ENCODE peak calls at places on chromosomes 4 and X, in ten cellular contexts. H, L, S, D, Q, A, F, Y, V and X are unnamed samples.

GRCh38 chrX:95071621-95072020 is 1397.6 kb downstream of the FAM133A start:
- DNase-seq in Y (no peak), S (peak; percentile 11), A (no peak), V (no peak), D (no peak), F (no peak), Q (no peak), H (no peak), L (no peak), X (no peak)

GRCh38 chr4:114349543-114350175 is 248.9 kb upstream of the UGT8 start:
- DNase-seq in S (peak; percentile 21), A (no peak), F (no peak), Y (no peak), V (no peak), D (peak; percentile 65), H (no peak), L (no peak), Q (no peak), X (no peak)

GRCh38 chr4:10715696-10716095 is 31.1 kb upstream of the CLNK start:
- DNase-seq in L (no peak), V (no peak), D (peak; percentile 77), A (no peak), S (peak; percentile 70), Q (no peak), H (no peak), Y (no peak), F (no peak), X (no peak)

GRCh38 chr4:73312967-73313366 is 54.4 kb upstream of the ANKRD17 start:
- DNase-seq in D (no peak), H (no peak), A (no peak), S (no peak), Y (no peak), F (no peak), L (no peak), Q (no peak), V (no peak), X (no peak)

GRCh38 chr4:1870328-1870577 is 940 bp upstream of the NSD2 start:
- DNase-seq in D (peak; percentile 82), H (peak; percentile 86), L (peak; percentile 35), Y (peak; percentile 87), A (peak; percentile 72), S (peak; percentile 67), Q (peak; percentile 84), V (peak; percentile 90), F (peak; percentile 84), X (no peak)

GRCh38 chrX:40179333-40179732 is 81.6 kb upstream of the BCOR start:
- DNase-seq in S (no peak), L (no peak), D (no peak), H (no peak), Y (no peak), F (no peak), Q (no peak), V (no peak), A (no peak), X (no peak)

GRCh38 chr4:168241953-168242352 is 76.6 kb downstream of the DDX60 start:
- DNase-seq in F (no peak), V (no peak), H (no peak), D (no peak), L (no peak), Y (no peak), S (no peak), Q (no peak), A (no peak), X (no peak)

GRCh38 chrX:97290199-97290598 is 406.5 kb downstream of the RPA4 start:
- DNase-seq in Q (no peak), D (no peak), A (no peak), F (no peak), H (no peak), Y (no peak), V (no peak), S (peak; percentile 49), L (no peak), X (no peak)

GRCh38 chr4:142128529-142128928 is 492.1 kb downstream of the IL15 start:
- DNase-seq in H (no peak), S (peak; percentile 53), L (no peak), D (peak; percentile 54), Q (no peak), F (peak; percentile 49), V (peak; percentile 29), Y (peak; percentile 10), A (no peak), X (no peak)

GRCh38 chr4:122827899-122828601 is 1.4 kb downstream of the FGF2 start:
- DNase-seq in L (no peak), Y (no peak), V (no peak), F (peak; percentile 77), H (no peak), S (peak; percentile 79), A (no peak), Q (no peak), D (peak; percentile 68), X (no peak)

GRCh38 chr4:180106997-180107396 is 2136.2 kb upstream of the TENM3 start:
- DNase-seq in A (no peak), Q (no peak), F (no peak), Y (no peak), H (no peak), D (no peak), L (no peak), S (no peak), V (no peak), X (no peak)

GRCh38 chr4:139852612-139853269 is 187.1 kb downstream of the MGST2 start:
- DNase-seq in F (no peak), S (no peak), V (no peak), D (no peak), L (no peak), Q (no peak), Y (no peak), A (no peak), H (no peak), X (no peak)

GRCh38 chr4:85744950-85745349 is 270.0 kb downstream of the ARHGAP24 start:
- DNase-seq in H (no peak), Y (no peak), V (no peak), A (no peak), S (no peak), L (no peak), D (peak; percentile 56), Q (no peak), F (no peak), X (no peak)

GRCh38 chrX:40107291-40108083 is 9.7 kb upstream of the BCOR start:
- DNase-seq in F (peak; percentile 27), Y (peak; percentile 54), S (no peak), D (no peak), A (no peak), V (peak; percentile 57), Q (no peak), H (peak; percentile 64), L (no peak), X (no peak)

GRCh38 chrX:51053741-51054140 is 143.2 kb downstream of the BMP15 start:
- DNase-seq in D (no peak), Q (no peak), H (no peak), A (no peak), F (no peak), Y (no peak), S (no peak), V (no peak), L (no peak), X (no peak)

GRCh38 chr4:111806331-111806730 is 338.9 kb upstream of the FAM241A start:
- DNase-seq in L (no peak), D (no peak), F (no peak), V (no peak), Y (peak; percentile 12), A (no peak), Q (no peak), H (no peak), S (no peak), X (no peak)

GRCh38 chr4:55111601-55112000 is 13.8 kb downstream of the KDR start:
- DNase-seq in D (no peak), V (no peak), Y (no peak), Q (no peak), L (no peak), H (no peak), F (no peak), A (no peak), S (no peak), X (no peak)

GRCh38 chr4:146124023-146124680 is 51.4 kb upstream of the LSM6 start:
- DNase-seq in Q (no peak), D (no peak), H (no peak), A (no peak), Y (no peak), V (no peak), L (no peak), S (peak; percentile 8), F (peak; percentile 11), X (no peak)

GRCh38 chr4:156571146-156571545 is 400.5 kb downstream of the PDGFC start:
- DNase-seq in Y (no peak), A (no peak), F (peak; percentile 53), L (no peak), V (peak; percentile 21), H (no peak), S (no peak), D (no peak), Q (no peak), X (no peak)

GRCh38 chr4:71941001-71941400 is 90.8 kb upstream of the NPFFR2 start:
- DNase-seq in F (peak; percentile 27), L (no peak), A (peak; percentile 10), S (peak; percentile 9), Q (no peak), V (no peak), D (no peak), H (no peak), Y (peak; percentile 18), X (no peak)
- TF ChIP-seq CTCF in F (peak; percentile 30), L (no peak), A (peak; percentile 66), S (peak; percentile 25), Q (no peak), V (no peak), D (peak; percentile 29), H (peak; percentile 14), Y (peak; percentile 44), X (peak; percentile 74)

GRCh38 chr4:6092131-6092530 is 73.9 kb upstream of the C4orf50 start:
- DNase-seq in V (no peak), H (no peak), Y (no peak), A (no peak), Q (no peak), D (no peak), F (no peak), S (no peak), L (no peak), X (no peak)
- TF ChIP-seq CTCF in V (no peak), H (no peak), Y (no peak), A (no peak), Q (no peak), D (no peak), F (no peak), S (no peak), L (no peak), X (no peak)

DNA sequence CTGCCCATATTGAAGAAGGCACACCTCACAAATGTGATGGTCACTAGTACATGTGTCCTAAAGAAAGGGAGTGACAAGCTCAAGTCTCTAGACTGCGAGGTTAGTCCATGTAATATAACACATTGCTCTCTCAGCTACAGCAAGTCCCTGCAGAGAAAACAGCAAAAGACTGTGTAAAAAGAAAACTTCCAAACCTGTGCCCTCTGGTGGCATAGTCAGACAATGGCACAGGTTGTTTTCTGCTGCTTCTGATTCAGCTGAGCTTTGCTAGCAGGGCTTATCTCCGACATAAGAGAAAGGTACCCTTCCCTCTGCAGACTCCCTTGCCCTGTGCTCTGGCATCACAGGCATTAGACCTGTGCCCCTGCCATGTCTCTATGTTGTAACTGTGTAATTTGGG is 1.4 kb upstream of the SERPINA7 start:
- DNase-seq in S (no peak), L (no peak), F (peak; percentile 21), D (peak; percentile 1), H (no peak), A (no peak), V (no peak), Y (no peak), Q (no peak), X (no peak)
- TF ChIP-seq CTCF in S (peak; percentile 25), L (no peak), F (peak; percentile 29), D (peak; percentile 39), H (no peak), A (peak; percentile 43), V (peak; percentile 15), Y (peak; percentile 33), Q (no peak), X (peak; percentile 57)

GRCh38 chrX:43813898-43814297 is 68.4 kb downstream of the MAOB start:
- DNase-seq in F (peak; percentile 9), S (peak; percentile 4), D (no peak), V (peak; percentile 16), A (peak; percentile 1), H (no peak), L (no peak), Y (peak; percentile 12), Q (no peak), X (no peak)
- TF ChIP-seq CTCF in F (no peak), S (no peak), D (no peak), V (no peak), A (peak; percentile 24), H (no peak), L (no peak), Y (no peak), Q (no peak), X (peak; percentile 42)